ENCODE peak calls at places on chromosomes 12 and 14, in eight cellular contexts. One of them, this sample, is unnamed.
A peak's percentile ranks its signal among the peaks of the same experiment; 100 is the strongest.

GRCh38 chr14:104560586-104560945 is 19.0 kb upstream of the C14orf180 start:
- DNase-seq in sigmoid colon: no peak
- DNase-seq in A549: no peak
- DNase-seq in upper lobe of left lung: no peak
- DNase-seq in Peyer's patch: no peak
- DNase-seq in IMR-90: no peak
- DNase-seq in NB4: no peak
- DNase-seq in heart left ventricle: peak; percentile 8
- DNase-seq in this sample: no peak

GRCh38 chr14:47590763-47591162 is 84.6 kb downstream of the MDGA2 start:
- DNase-seq in Peyer's patch: no peak
- DNase-seq in sigmoid colon: no peak
- DNase-seq in IMR-90: no peak
- DNase-seq in A549: no peak
- DNase-seq in heart left ventricle: no peak
- DNase-seq in NB4: no peak
- DNase-seq in upper lobe of left lung: no peak
- DNase-seq in this sample: no peak

GRCh38 chr14:32900602-32901001 is 38.1 kb upstream of the NPAS3 start:
- DNase-seq in NB4: no peak
- DNase-seq in Peyer's patch: no peak
- DNase-seq in upper lobe of left lung: no peak
- DNase-seq in A549: no peak
- DNase-seq in sigmoid colon: no peak
- DNase-seq in heart left ventricle: no peak
- DNase-seq in IMR-90: no peak
- DNase-seq in this sample: no peak

GRCh38 chr12:93176166-93176565 is 201.6 kb upstream of the NUDT4 start:
- DNase-seq in A549: no peak
- DNase-seq in heart left ventricle: no peak
- DNase-seq in NB4: no peak
- DNase-seq in Peyer's patch: no peak
- DNase-seq in upper lobe of left lung: no peak
- DNase-seq in sigmoid colon: no peak
- DNase-seq in IMR-90: peak; percentile 76
- DNase-seq in this sample: no peak

GRCh38 chr12:5467941-5468340 is 36.0 kb downstream of the NTF3 start:
- DNase-seq in heart left ventricle: no peak
- DNase-seq in NB4: no peak
- DNase-seq in IMR-90: peak; percentile 73
- DNase-seq in Peyer's patch: no peak
- DNase-seq in A549: no peak
- DNase-seq in sigmoid colon: no peak
- DNase-seq in upper lobe of left lung: no peak
- DNase-seq in this sample: no peak

GRCh38 chr12:63918788-63919300 is 74.3 kb downstream of the SRGAP1 start:
- DNase-seq in IMR-90: peak; percentile 99
- DNase-seq in A549: peak; percentile 96
- DNase-seq in sigmoid colon: no peak
- DNase-seq in heart left ventricle: no peak
- DNase-seq in Peyer's patch: no peak
- DNase-seq in NB4: no peak
- DNase-seq in upper lobe of left lung: no peak
- DNase-seq in this sample: no peak

GRCh38 chr12:5780536-5780935 is 164.5 kb downstream of the ANO2 start:
- DNase-seq in A549: no peak
- DNase-seq in Peyer's patch: no peak
- DNase-seq in upper lobe of left lung: no peak
- DNase-seq in heart left ventricle: no peak
- DNase-seq in sigmoid colon: no peak
- DNase-seq in IMR-90: no peak
- DNase-seq in NB4: no peak
- DNase-seq in this sample: peak; percentile 2

GRCh38 chr12:120381752-120382419 is 12.9 kb upstream of the MSI1 start:
- DNase-seq in NB4: no peak
- DNase-seq in heart left ventricle: no peak
- DNase-seq in A549: peak; percentile 39
- DNase-seq in Peyer's patch: no peak
- DNase-seq in sigmoid colon: no peak
- DNase-seq in upper lobe of left lung: no peak
- DNase-seq in IMR-90: peak; percentile 77
- DNase-seq in this sample: no peak

GRCh38 chr12:105860556-105861207 is 278.1 kb downstream of the NUAK1 start:
- DNase-seq in heart left ventricle: no peak
- DNase-seq in Peyer's patch: no peak
- DNase-seq in NB4: no peak
- DNase-seq in IMR-90: no peak
- DNase-seq in A549: peak; percentile 18
- DNase-seq in upper lobe of left lung: no peak
- DNase-seq in sigmoid colon: no peak
- DNase-seq in this sample: no peak

GRCh38 chr12:54082402-54082892 is 28.8 kb downstream of the HOXC4 start:
- DNase-seq in heart left ventricle: no peak
- DNase-seq in A549: no peak
- DNase-seq in sigmoid colon: peak; percentile 73
- DNase-seq in NB4: no peak
- DNase-seq in IMR-90: no peak
- DNase-seq in upper lobe of left lung: no peak
- DNase-seq in Peyer's patch: peak; percentile 57
- DNase-seq in this sample: no peak

GRCh38 chr12:4119157-4119761 is 154.3 kb upstream of the CCND2 start:
- DNase-seq in IMR-90: no peak
- DNase-seq in heart left ventricle: no peak
- DNase-seq in sigmoid colon: no peak
- DNase-seq in Peyer's patch: no peak
- DNase-seq in NB4: no peak
- DNase-seq in A549: no peak
- DNase-seq in upper lobe of left lung: no peak
- DNase-seq in this sample: peak; percentile 20

GRCh38 chr14:102999227-102999895 is 58.0 kb downstream of the CDC42BPB start:
- DNase-seq in sigmoid colon: no peak
- DNase-seq in IMR-90: peak; percentile 71
- DNase-seq in Peyer's patch: no peak
- DNase-seq in upper lobe of left lung: no peak
- DNase-seq in heart left ventricle: no peak
- DNase-seq in NB4: no peak
- DNase-seq in A549: no peak
- DNase-seq in this sample: no peak

GRCh38 chr14:96114002-96114401 is 74.8 kb downstream of the C14orf132 start:
- DNase-seq in upper lobe of left lung: no peak
- DNase-seq in Peyer's patch: no peak
- DNase-seq in A549: no peak
- DNase-seq in IMR-90: no peak
- DNase-seq in sigmoid colon: no peak
- DNase-seq in NB4: no peak
- DNase-seq in heart left ventricle: no peak
- DNase-seq in this sample: no peak

GRCh38 chr14:50366115-50366514 is 30.6 kb downstream of the CDKL1 start:
- DNase-seq in A549: no peak
- DNase-seq in heart left ventricle: no peak
- DNase-seq in sigmoid colon: no peak
- DNase-seq in NB4: no peak
- DNase-seq in Peyer's patch: no peak
- DNase-seq in upper lobe of left lung: no peak
- DNase-seq in IMR-90: peak; percentile 21
- DNase-seq in this sample: no peak

GRCh38 chr12:66166561-66166960 is 3.2 kb downstream of the TMBIM4 start:
- DNase-seq in A549: no peak
- DNase-seq in Peyer's patch: no peak
- DNase-seq in IMR-90: no peak
- DNase-seq in heart left ventricle: no peak
- DNase-seq in upper lobe of left lung: no peak
- DNase-seq in NB4: no peak
- DNase-seq in sigmoid colon: no peak
- DNase-seq in this sample: no peak

GRCh38 chr14:105196228-105196960 is 15.3 kb upstream of the NUDT14 start:
- DNase-seq in A549: no peak
- DNase-seq in NB4: peak; percentile 45
- DNase-seq in sigmoid colon: no peak
- DNase-seq in upper lobe of left lung: peak; percentile 38
- DNase-seq in IMR-90: no peak
- DNase-seq in Peyer's patch: no peak
- DNase-seq in heart left ventricle: peak; percentile 74
- DNase-seq in this sample: no peak

GRCh38 chr12:101019667-101020066 is 190.4 kb downstream of the SLC5A8 start:
- DNase-seq in IMR-90: no peak
- DNase-seq in heart left ventricle: no peak
- DNase-seq in upper lobe of left lung: no peak
- DNase-seq in Peyer's patch: no peak
- DNase-seq in NB4: no peak
- DNase-seq in A549: no peak
- DNase-seq in sigmoid colon: no peak
- DNase-seq in this sample: no peak

GRCh38 chr12:124157416-124157815 is 137.5 kb upstream of the RFLNA start:
- DNase-seq in NB4: no peak
- DNase-seq in heart left ventricle: no peak
- DNase-seq in sigmoid colon: no peak
- DNase-seq in IMR-90: no peak
- DNase-seq in A549: no peak
- DNase-seq in Peyer's patch: no peak
- DNase-seq in upper lobe of left lung: no peak
- DNase-seq in this sample: no peak
- TF ChIP-seq CTCF in NB4: no peak
- TF ChIP-seq CTCF in heart left ventricle: no peak
- TF ChIP-seq CTCF in sigmoid colon: no peak
- TF ChIP-seq CTCF in IMR-90: no peak
- TF ChIP-seq CTCF in A549: no peak
- TF ChIP-seq CTCF in Peyer's patch: no peak
- TF ChIP-seq CTCF in upper lobe of left lung: no peak
- TF ChIP-seq CTCF in this sample: no peak

DNA sequence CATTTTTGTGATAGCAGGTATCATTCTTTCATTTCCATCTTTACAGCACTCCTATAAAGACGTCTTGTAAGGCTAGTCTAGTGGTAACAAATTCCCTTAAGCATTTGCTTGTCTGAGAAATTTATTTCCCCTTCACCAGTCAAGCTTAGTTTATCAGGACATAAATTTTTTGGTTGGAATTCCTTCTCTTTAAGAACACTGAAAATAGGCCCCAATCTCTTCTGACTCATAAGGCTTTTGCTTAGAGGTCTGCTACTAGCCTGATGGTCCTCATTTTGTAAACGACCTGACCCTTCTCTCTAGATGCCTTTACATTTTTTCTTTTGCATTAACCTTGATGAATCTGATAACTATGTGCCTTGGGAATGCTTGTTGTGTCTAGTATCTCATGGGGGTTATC is 20.3 kb downstream of the OLR1 start:
- DNase-seq in heart left ventricle: no peak
- DNase-seq in NB4: no peak
- DNase-seq in IMR-90: no peak
- DNase-seq in A549: no peak
- DNase-seq in Peyer's patch: no peak
- DNase-seq in sigmoid colon: no peak
- DNase-seq in upper lobe of left lung: no peak
- DNase-seq in this sample: no peak
- TF ChIP-seq POLR2A in heart left ventricle: no peak
- TF ChIP-seq POLR2A in NB4: no peak
- TF ChIP-seq POLR2A in IMR-90: no peak
- TF ChIP-seq POLR2A in A549: no peak
- TF ChIP-seq POLR2A in Peyer's patch: no peak
- TF ChIP-seq POLR2A in sigmoid colon: no peak
- TF ChIP-seq POLR2A in upper lobe of left lung: no peak
- TF ChIP-seq POLR2A in this sample: no peak

DNA sequence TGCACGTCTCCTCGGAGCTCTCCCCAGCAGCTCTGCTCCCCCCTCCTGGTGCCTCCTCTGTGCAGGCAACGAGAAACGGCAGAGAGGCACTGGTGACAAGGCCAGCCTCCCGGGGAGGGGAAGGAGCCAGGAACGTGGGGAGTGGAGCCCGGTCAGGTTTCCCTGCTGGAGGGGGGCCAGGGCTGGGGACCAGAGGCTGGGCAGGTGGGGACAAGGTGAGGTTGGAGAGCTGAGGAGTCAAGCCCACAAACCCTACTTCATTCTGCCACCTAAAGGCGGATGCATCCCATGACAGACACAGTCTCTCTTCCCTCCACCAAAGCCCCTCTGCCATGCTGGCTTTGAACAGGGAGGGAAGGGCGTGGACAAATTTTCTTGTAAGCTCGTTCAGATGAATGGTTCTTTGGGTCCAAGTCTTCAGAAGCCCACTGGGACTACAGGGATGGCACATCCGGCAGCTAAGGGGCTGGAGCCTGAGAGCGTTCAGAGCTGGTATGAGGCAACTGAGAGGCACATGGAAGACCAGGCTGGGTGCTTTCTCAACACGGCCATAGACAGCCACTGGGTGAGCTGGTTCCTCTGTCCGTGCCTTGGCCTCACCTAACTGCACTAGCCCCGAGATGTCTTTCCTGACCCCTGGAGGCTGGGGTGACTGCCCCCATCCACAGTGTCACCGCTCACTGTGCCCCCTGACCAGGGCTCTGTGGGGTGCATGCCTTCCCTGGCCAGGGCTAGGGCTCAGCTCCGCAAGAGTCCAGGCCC is 105.9 kb downstream of the RBM19 start:
- DNase-seq in sigmoid colon: no peak
- DNase-seq in upper lobe of left lung: no peak
- DNase-seq in IMR-90: no peak
- DNase-seq in heart left ventricle: no peak
- DNase-seq in A549: no peak
- DNase-seq in Peyer's patch: no peak
- DNase-seq in NB4: peak; percentile 72
- DNase-seq in this sample: no peak
- TF ChIP-seq CTCF in sigmoid colon: no peak
- TF ChIP-seq CTCF in upper lobe of left lung: no peak
- TF ChIP-seq CTCF in IMR-90: no peak
- TF ChIP-seq CTCF in heart left ventricle: no peak
- TF ChIP-seq CTCF in A549: no peak
- TF ChIP-seq CTCF in Peyer's patch: no peak
- TF ChIP-seq CTCF in NB4: peak; percentile 25
- TF ChIP-seq CTCF in this sample: no peak

DNA sequence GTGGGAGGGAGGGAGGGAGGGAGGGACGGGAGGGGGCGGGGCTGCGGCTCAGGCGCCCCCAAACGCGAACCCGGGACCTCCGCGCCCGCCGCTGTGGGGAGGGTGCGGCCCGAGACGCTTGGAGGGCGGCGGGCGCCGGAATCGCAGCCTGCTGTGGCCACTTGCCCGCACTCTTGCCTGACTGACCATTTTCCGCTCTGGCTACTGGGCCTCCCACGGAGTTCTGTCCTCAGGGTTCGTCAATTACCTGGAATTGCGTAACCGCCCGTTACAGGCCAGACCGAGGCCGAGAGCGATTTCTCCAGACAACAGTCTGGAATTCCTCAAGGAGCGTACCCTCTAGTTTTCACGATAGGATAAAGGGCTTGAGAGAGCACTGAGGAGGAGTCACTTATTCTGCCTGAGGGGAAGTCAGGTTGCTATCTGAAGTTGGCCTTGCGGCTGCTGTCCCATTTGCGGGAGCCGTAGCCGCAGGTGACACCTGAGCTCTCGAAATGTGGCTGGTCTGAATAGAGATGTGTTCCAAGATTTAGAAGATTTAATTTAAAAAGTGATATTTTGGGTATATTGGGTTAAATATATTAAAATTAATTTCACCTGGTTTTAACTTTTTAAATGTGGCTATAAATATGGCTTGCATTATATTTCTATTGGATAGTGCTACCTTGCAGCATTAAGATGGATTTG is 446 bp upstream of the ZNF641 start:
- DNase-seq in NB4: no peak
- DNase-seq in upper lobe of left lung: peak; percentile 83
- DNase-seq in IMR-90: peak; percentile 59
- DNase-seq in Peyer's patch: no peak
- DNase-seq in heart left ventricle: peak; percentile 79
- DNase-seq in A549: peak; percentile 74
- DNase-seq in sigmoid colon: peak; percentile 93
- DNase-seq in this sample: peak; percentile 90
- TF ChIP-seq POLR2A in NB4: no peak
- TF ChIP-seq POLR2A in upper lobe of left lung: peak; percentile 41
- TF ChIP-seq POLR2A in IMR-90: peak; percentile 60
- TF ChIP-seq POLR2A in Peyer's patch: peak; percentile 17
- TF ChIP-seq POLR2A in heart left ventricle: no peak
- TF ChIP-seq POLR2A in A549: no peak
- TF ChIP-seq POLR2A in sigmoid colon: no peak
- TF ChIP-seq POLR2A in this sample: no peak

This sample was measured in lower leg skin.